ENCODE peak calls at places on chromosomes 1 and 21, in four cellular contexts. U, O, A and M are unnamed samples.

GRCh38 chr1:48019714-48020315 is 22.6 kb upstream of the TRABD2B start:
- DNase-seq in O (no peak), U (no peak), A (no peak), M (no peak)

GRCh38 chr1:232557661-232558260 is 72.2 kb downstream of the SIPA1L2 start:
- DNase-seq in U (no peak), O (no peak), A (no peak), M (no peak)

GRCh38 chr1:41662061-41662655 is 177.7 kb upstream of the EDN2 start:
- DNase-seq in A (no peak), U (no peak), O (peak), M (no peak)

GRCh38 chr1:241706257-241706656 is 54.2 kb downstream of the WDR64 start:
- DNase-seq in U (peak), A (no peak), O (peak), M (no peak)

GRCh38 chr1:224762046-224762445 is 145.9 kb downstream of the CNIH3 start:
- DNase-seq in O (no peak), U (no peak), A (no peak), M (no peak)

GRCh38 chr1:191585095-191585494 is 573.2 kb upstream of the RGS18 start:
- DNase-seq in O (no peak), U (peak), A (no peak), M (no peak)

GRCh38 chr1:30798389-30798951 is 40.9 kb upstream of the LAPTM5 start:
- DNase-seq in U (no peak), O (no peak), A (no peak), M (no peak)

GRCh38 chr1:109619405-109619654 is at the start of gene GNAT2:
- DNase-seq in A (no peak), U (no peak), O (no peak), M (no peak)

GRCh38 chr21:45747802-45748445 is 104.4 kb downstream of the PCBP3 start:
- DNase-seq in U (no peak), A (no peak), O (peak), M (no peak)

GRCh38 chr21:32143222-32143939 is 135.5 kb downstream of the MIS18A start:
- DNase-seq in O (no peak), U (peak), A (no peak), M (no peak)
- TF ChIP-seq MYC in O (no peak), U (no peak), A (no peak), M (no peak)

GRCh38 chr1:75276385-75276784 is 142.2 kb downstream of the LHX8 start:
- DNase-seq in A (no peak), U (no peak), O (no peak), M (no peak)
- TF ChIP-seq RFX5 in A (no peak), U (no peak), O (no peak), M (no peak)

DNA sequence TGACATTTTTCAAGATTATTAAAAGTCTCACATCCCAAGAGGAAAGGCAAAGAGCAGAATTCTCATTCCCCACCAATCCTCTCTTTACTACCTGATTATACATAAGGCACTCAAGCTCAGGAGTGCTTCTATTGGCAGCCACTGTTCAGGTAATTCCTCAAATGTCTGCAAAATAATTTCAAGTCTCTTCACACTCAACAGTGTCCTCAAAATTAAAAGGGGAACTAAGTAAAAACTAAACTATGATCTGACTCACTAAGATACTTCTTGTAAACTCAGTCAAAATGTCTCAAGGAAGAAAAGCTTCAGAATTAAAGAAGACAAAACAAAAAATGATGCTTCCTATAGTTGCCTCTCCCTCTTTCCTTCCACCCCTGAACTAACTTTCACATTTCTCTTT is 135.6 kb downstream of the GPATCH2 start:
- DNase-seq in A (peak), O (no peak), U (no peak), M (no peak)
- TF ChIP-seq MYC in A (no peak), O (no peak), U (no peak), M (no peak)

GRCh38 chr1:236213534-236213933 is 68.2 kb downstream of the ERO1B start:
- DNase-seq in A (no peak), O (no peak), U (no peak), M (no peak)
- TF ChIP-seq RFX5 in A (no peak), O (no peak), U (no peak), M (no peak)

GRCh38 chr21:34534522-34534921 is 22.5 kb upstream of the KCNE1 start:
- DNase-seq in A (no peak), O (no peak), U (no peak), M (peak)
- TF ChIP-seq MYC in A (no peak), O (no peak), U (no peak), M (no peak)

DNA sequence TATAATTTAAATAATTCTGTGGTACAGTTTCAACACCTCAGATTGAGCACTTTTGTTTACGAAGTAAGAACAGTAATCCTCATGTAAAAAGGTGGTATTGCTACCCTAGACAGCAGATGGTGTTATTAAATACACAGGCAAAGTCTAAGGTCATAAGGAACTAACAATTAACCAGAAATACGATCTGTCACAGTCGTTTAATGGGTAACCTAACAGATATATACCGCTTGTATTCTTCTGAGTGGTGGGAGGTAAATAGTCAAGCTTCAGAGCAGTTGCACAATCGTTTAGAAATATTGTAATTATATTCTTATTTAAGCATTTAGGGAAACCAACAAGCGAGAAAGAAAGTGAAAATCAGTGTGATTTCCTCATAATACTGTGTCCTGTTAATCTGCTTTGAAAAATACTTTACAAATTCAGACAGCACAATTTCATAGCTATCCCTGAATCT is 9.8 kb upstream of the IRF2BP2 start:
- DNase-seq in O (peak), A (no peak), U (no peak), M (peak)
- TF ChIP-seq RFX5 in O (no peak), A (no peak), U (no peak), M (no peak)

GRCh38 chr1:8339203-8339600 is 21.3 kb downstream of the SLC45A1 start:
- DNase-seq in A (no peak), U (no peak), O (no peak), M (no peak)
- TF ChIP-seq MYC in A (no peak), U (no peak), O (no peak), M (no peak)